ENCODE peak calls at places on chromosomes 6 and 20, in five cellular contexts. H, U, M, P and F are unnamed samples.

GRCh38 chr6:121791396-121792315 is 356.2 kb downstream of the GJA1 start:
- DNase-seq in U (no peak), P (no peak), H (no peak), M (no peak), F (no peak)

GRCh38 chr20:18225652-18226051 is 62.7 kb upstream of the ZNF133 start:
- DNase-seq in U (no peak), P (no peak), H (peak), M (no peak), F (peak)

GRCh38 chr20:6959900-6960312 is 192.4 kb downstream of the BMP2 start:
- DNase-seq in U (no peak), M (no peak), P (no peak), H (peak), F (no peak)

GRCh38 chr6:31718294-31718693 is 3.1 kb downstream of the LY6G6D start:
- DNase-seq in U (no peak), H (no peak), P (no peak), M (no peak), F (no peak)

GRCh38 chr6:31272431-31272830 is 539 bp upstream of the HLA-C start:
- DNase-seq in P (no peak), H (peak), M (no peak), U (no peak), F (no peak)

GRCh38 chr6:5584072-5584471 is 322.8 kb downstream of the FARS2 start:
- DNase-seq in H (peak), P (no peak), M (no peak), U (no peak), F (peak)

GRCh38 chr6:137921823-137922222 is 54.8 kb downstream of the TNFAIP3 start:
- DNase-seq in P (no peak), U (no peak), H (no peak), M (no peak), F (no peak)

GRCh38 chr6:143613749-143614148 is 64.0 kb upstream of the PHACTR2 start:
- DNase-seq in U (no peak), M (no peak), P (no peak), H (no peak), F (no peak)

GRCh38 chr6:3350252-3350826 is 91.6 kb downstream of the PSMG4 start:
- DNase-seq in P (no peak), M (no peak), H (no peak), U (no peak), F (no peak)

GRCh38 chr20:12660918-12661317 is 347.9 kb upstream of the SPTLC3 start:
- DNase-seq in U (no peak), H (no peak), P (no peak), M (no peak), F (peak)

GRCh38 chr6:69974193-69974592 is 107.8 kb downstream of the COL19A1 start:
- DNase-seq in U (no peak), H (peak), P (no peak), M (no peak), F (peak)

GRCh38 chr6:54264581-54265272 is 43.5 kb upstream of the TINAG start:
- DNase-seq in M (no peak), U (no peak), P (no peak), H (no peak), F (no peak)

GRCh38 chr20:19531446-19531845 is 226.6 kb upstream of the RIN2 start:
- DNase-seq in M (no peak), H (peak), P (no peak), U (no peak), F (peak)

GRCh38 chr6:32175322-32175710 is 568 bp downstream of the AGPAT1 start:
- DNase-seq in M (peak), P (no peak), H (no peak), U (no peak), F (no peak)

GRCh38 chr20:32749914-32750637 is 6.8 kb upstream of the COMMD7 start:
- DNase-seq in P (no peak), M (no peak), U (no peak), H (no peak), F (no peak)

GRCh38 chr6:18211338-18211737 is 53.0 kb downstream of the DEK start:
- DNase-seq in M (peak), H (no peak), U (no peak), P (peak), F (no peak)

GRCh38 chr6:46948699-46949098 is 27.0 kb upstream of the ADGRF5 start:
- DNase-seq in P (no peak), H (no peak), U (no peak), M (no peak), F (no peak)